ENCODE peak calls at places on chromosomes 1 and 21, in five cellular contexts. One of them, this sample, is unnamed.

GRCh38 chr1:31647106-31647505 is 2.4 kb upstream of the PEF1 start:
- DNase-seq in right lobe of liver: no peak
- DNase-seq in sigmoid colon: peak
- DNase-seq in H54: no peak
- DNase-seq in HCT116: no peak
- DNase-seq in this sample: no peak

GRCh38 chr1:53685272-53686051 is 53.5 kb downstream of the GLIS1 start:
- DNase-seq in right lobe of liver: no peak
- DNase-seq in sigmoid colon: no peak
- DNase-seq in H54: peak
- DNase-seq in HCT116: no peak
- DNase-seq in this sample: no peak

GRCh38 chr1:46673749-46674182 is 2.1 kb downstream of the TEX38 start:
- DNase-seq in right lobe of liver: no peak
- DNase-seq in sigmoid colon: no peak
- DNase-seq in H54: peak
- DNase-seq in HCT116: no peak
- DNase-seq in this sample: no peak

GRCh38 chr1:116806671-116807070 is 52.4 kb downstream of the CD2 start:
- DNase-seq in right lobe of liver: no peak
- DNase-seq in sigmoid colon: no peak
- DNase-seq in H54: no peak
- DNase-seq in HCT116: no peak
- DNase-seq in this sample: no peak

GRCh38 chr1:33824971-33825370 is 38.9 kb upstream of the HMGB4 start:
- DNase-seq in right lobe of liver: no peak
- DNase-seq in sigmoid colon: no peak
- DNase-seq in H54: no peak
- DNase-seq in HCT116: no peak
- DNase-seq in this sample: no peak

GRCh38 chr1:48073773-48074172 is 76.6 kb upstream of the TRABD2B start:
- DNase-seq in right lobe of liver: no peak
- DNase-seq in sigmoid colon: no peak
- DNase-seq in H54: no peak
- DNase-seq in HCT116: no peak
- DNase-seq in this sample: no peak

GRCh38 chr1:3054474-3054873 is 14.5 kb upstream of the PRDM16 start:
- DNase-seq in right lobe of liver: no peak
- DNase-seq in sigmoid colon: peak
- DNase-seq in H54: no peak
- DNase-seq in HCT116: no peak
- DNase-seq in this sample: no peak

GRCh38 chr1:193411771-193412170 is 225.4 kb upstream of the B3GALT2 start:
- DNase-seq in right lobe of liver: no peak
- DNase-seq in sigmoid colon: no peak
- DNase-seq in H54: no peak
- DNase-seq in HCT116: no peak
- DNase-seq in this sample: no peak

GRCh38 chr1:9289724-9290493 is 2.8 kb upstream of the SPSB1 start:
- DNase-seq in right lobe of liver: no peak
- DNase-seq in sigmoid colon: peak
- DNase-seq in H54: no peak
- DNase-seq in HCT116: no peak
- DNase-seq in this sample: no peak

GRCh38 chr1:61043010-61043820 is 39.1 kb upstream of the NFIA start:
- DNase-seq in right lobe of liver: peak
- DNase-seq in sigmoid colon: peak
- DNase-seq in H54: peak
- DNase-seq in HCT116: peak
- DNase-seq in this sample: peak

GRCh38 chr1:94866178-94866822 is 46.1 kb downstream of the SLC44A3 start:
- DNase-seq in right lobe of liver: no peak
- DNase-seq in sigmoid colon: no peak
- DNase-seq in H54: no peak
- DNase-seq in HCT116: no peak
- DNase-seq in this sample: no peak

GRCh38 chr21:28669331-28669730 is 323.3 kb downstream of the LTN1 start:
- DNase-seq in right lobe of liver: no peak
- DNase-seq in sigmoid colon: no peak
- DNase-seq in H54: no peak
- DNase-seq in HCT116: no peak
- DNase-seq in this sample: no peak

GRCh38 chr1:1330366-1331067 is 563 bp upstream of the TAS1R3 start:
- DNase-seq in right lobe of liver: no peak
- DNase-seq in sigmoid colon: no peak
- DNase-seq in H54: no peak
- DNase-seq in HCT116: no peak
- DNase-seq in this sample: no peak

GRCh38 chr1:148264374-148265276 is 112.5 kb upstream of the NBPF11 start:
- DNase-seq in right lobe of liver: no peak
- DNase-seq in sigmoid colon: no peak
- DNase-seq in H54: no peak
- DNase-seq in HCT116: peak
- DNase-seq in this sample: peak

GRCh38 chr1:59730302-59730701 is 84.4 kb upstream of the HOOK1 start:
- DNase-seq in right lobe of liver: no peak
- DNase-seq in sigmoid colon: no peak
- DNase-seq in H54: no peak
- DNase-seq in HCT116: no peak
- DNase-seq in this sample: no peak

GRCh38 chr1:235675152-235675890 is 25.7 kb upstream of the GNG4 start:
- DNase-seq in right lobe of liver: no peak
- DNase-seq in sigmoid colon: no peak
- DNase-seq in H54: no peak
- DNase-seq in HCT116: no peak
- DNase-seq in this sample: no peak

GRCh38 chr21:43362306-43362927 is 64.5 kb downstream of the SIK1 start:
- DNase-seq in right lobe of liver: peak
- DNase-seq in sigmoid colon: peak
- DNase-seq in H54: no peak
- DNase-seq in HCT116: no peak
- DNase-seq in this sample: peak

GRCh38 chr1:10803971-10804820 is 7.8 kb upstream of the CASZ1 start:
- DNase-seq in right lobe of liver: no peak
- DNase-seq in sigmoid colon: no peak
- DNase-seq in H54: no peak
- DNase-seq in HCT116: no peak
- DNase-seq in this sample: no peak

GRCh38 chr1:51253691-51254090 is 17.6 kb downstream of the RNF11 start:
- DNase-seq in right lobe of liver: no peak
- DNase-seq in sigmoid colon: no peak
- DNase-seq in H54: no peak
- DNase-seq in HCT116: no peak
- DNase-seq in this sample: no peak

GRCh38 chr1:160768295-160768657 is 27.7 kb upstream of the LY9 start:
- DNase-seq in right lobe of liver: peak
- DNase-seq in sigmoid colon: no peak
- DNase-seq in H54: no peak
- DNase-seq in HCT116: no peak
- DNase-seq in this sample: no peak

GRCh38 chr1:26045712-26046312 is at the start of gene SLC30A2:
- DNase-seq in right lobe of liver: no peak
- DNase-seq in sigmoid colon: no peak
- DNase-seq in H54: no peak
- DNase-seq in HCT116: no peak
- DNase-seq in this sample: no peak

GRCh38 chr1:77300566-77300965 is 18.7 kb downstream of the AK5 start:
- DNase-seq in right lobe of liver: no peak
- DNase-seq in sigmoid colon: no peak
- DNase-seq in H54: no peak
- DNase-seq in HCT116: no peak
- DNase-seq in this sample: no peak

GRCh38 chr21:45114475-45114874 is 40.1 kb downstream of the ADARB1 start:
- DNase-seq in right lobe of liver: no peak
- DNase-seq in sigmoid colon: no peak
- DNase-seq in H54: no peak
- DNase-seq in HCT116: no peak
- DNase-seq in this sample: no peak

GRCh38 chr21:45116066-45116465 is 41.7 kb downstream of the ADARB1 start:
- DNase-seq in right lobe of liver: no peak
- DNase-seq in sigmoid colon: peak
- DNase-seq in H54: no peak
- DNase-seq in HCT116: no peak
- DNase-seq in this sample: no peak

GRCh38 chr21:45114072-45114471 is 39.7 kb downstream of the ADARB1 start:
- DNase-seq in right lobe of liver: no peak
- DNase-seq in sigmoid colon: no peak
- DNase-seq in H54: no peak
- DNase-seq in HCT116: no peak
- DNase-seq in this sample: no peak

GRCh38 chr21:45113543-45113942 is 39.2 kb downstream of the ADARB1 start:
- DNase-seq in right lobe of liver: no peak
- DNase-seq in sigmoid colon: no peak
- DNase-seq in H54: no peak
- DNase-seq in HCT116: no peak
- DNase-seq in this sample: no peak

DNA sequence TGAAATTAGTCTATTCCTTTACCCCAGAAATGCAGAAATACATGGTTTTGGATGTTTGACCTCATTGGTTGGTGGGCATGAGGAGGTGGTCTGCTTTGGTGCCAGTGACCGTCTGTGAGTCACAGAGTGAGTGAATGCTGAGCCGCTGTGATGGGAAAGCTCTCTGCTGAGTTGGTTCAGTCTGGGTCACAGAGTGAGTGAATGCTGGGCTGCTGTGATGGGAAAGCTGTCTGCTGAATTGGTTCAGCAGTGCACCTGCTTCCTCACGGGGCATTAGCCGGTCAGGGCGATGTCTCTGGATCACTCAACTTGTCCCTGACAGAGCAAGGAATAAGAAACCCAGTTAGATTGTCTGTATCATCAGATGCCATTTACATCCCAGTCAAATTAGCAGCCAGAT is 40.8 kb downstream of the ADARB1 start:
- DNase-seq in right lobe of liver: no peak
- DNase-seq in sigmoid colon: no peak
- DNase-seq in H54: no peak
- DNase-seq in HCT116: no peak
- DNase-seq in this sample: no peak
- TF ChIP-seq POLR2A in right lobe of liver: no peak
- TF ChIP-seq POLR2A in sigmoid colon: no peak
- TF ChIP-seq POLR2A in H54: no peak
- TF ChIP-seq POLR2A in HCT116: no peak
- TF ChIP-seq POLR2A in this sample: no peak

GRCh38 chr1:44799770-44800584 is at the start of gene PLK3:
- DNase-seq in right lobe of liver: peak
- DNase-seq in sigmoid colon: peak
- DNase-seq in H54: peak
- DNase-seq in HCT116: peak
- DNase-seq in this sample: peak
- TF ChIP-seq POLR2A in right lobe of liver: peak
- TF ChIP-seq POLR2A in sigmoid colon: peak
- TF ChIP-seq POLR2A in H54: peak
- TF ChIP-seq POLR2A in HCT116: peak
- TF ChIP-seq POLR2A in this sample: peak

DNA sequence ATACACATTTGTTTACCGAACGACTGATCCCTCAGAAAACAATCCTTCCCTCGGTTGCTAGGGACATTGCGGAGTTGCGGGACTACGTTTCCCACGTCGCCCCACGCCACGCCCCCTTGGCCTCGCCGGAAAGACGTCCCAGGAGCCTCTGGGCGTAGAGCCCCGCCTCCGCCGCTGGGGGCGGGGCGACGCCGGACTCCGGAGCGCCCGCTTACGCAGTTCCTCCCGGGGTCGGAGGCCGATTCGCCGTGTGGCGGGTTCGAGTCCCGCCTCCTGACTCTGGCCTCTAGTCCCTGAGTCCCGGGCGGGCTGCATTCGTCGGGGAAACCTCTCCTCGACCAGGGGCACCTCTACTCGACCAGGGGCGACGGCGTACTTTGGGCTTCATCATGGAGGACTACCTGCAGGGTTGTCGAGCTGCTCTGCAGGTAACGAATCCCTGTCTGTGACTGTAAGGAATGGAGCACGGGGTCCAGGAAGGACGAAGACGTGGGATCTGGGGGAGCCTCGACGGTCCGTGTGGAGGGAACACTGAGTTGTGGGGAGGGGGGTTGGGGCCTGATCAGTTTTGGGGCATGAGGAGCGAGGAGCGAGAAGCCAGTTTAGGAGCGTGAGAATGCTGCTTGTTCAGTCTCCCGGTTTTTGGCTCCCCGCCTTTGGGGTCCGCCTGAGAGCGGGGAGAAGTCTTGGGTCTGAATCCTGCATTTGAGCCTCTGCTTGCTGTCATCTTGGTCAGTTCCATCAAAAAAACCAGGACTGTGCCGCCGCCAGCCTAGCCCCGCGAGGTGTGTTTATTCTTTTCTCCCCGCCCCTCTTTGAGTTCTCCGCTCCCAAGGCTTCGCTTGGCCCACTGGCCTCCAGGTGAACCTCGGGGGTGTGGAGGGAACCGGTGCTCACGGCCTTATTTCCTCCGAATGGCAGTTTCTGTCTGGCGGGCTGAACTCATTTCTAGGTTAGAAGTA is at the start of gene PRUNE1:
- DNase-seq in right lobe of liver: peak
- DNase-seq in sigmoid colon: peak
- DNase-seq in H54: peak
- DNase-seq in HCT116: peak
- DNase-seq in this sample: peak
- TF ChIP-seq POLR2A in right lobe of liver: peak
- TF ChIP-seq POLR2A in sigmoid colon: peak
- TF ChIP-seq POLR2A in H54: peak
- TF ChIP-seq POLR2A in HCT116: peak
- TF ChIP-seq POLR2A in this sample: peak

DNA sequence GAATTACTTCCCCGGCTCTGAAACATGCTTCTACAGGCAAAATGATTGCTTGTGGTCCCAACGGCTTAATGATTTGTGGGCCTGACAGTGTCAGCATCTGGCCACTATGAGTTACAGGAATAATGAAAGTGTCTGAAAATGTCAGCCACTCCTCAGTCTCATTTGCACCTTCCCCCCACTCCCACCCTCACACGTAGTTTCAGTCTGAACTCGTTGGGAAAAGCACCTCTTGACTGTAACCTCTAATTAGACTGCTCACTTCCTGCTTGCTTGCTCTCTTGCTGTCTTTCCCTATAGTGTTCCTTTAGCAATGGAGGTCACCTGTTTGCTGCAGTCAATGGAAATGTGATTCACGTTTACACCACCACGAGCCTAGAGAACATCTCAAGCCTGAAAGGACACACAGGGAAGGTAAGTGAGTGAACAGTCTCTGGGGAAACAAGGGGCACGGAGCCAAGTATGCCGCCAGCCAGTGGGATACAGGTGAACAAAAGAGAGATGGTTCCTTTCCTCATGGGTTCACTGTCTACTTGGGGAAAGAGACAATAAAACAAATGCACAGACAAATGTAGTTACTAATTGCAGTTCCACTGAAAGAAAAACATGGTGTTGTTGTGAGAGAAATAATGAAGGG is 27.1 kb downstream of the CFAP57 start:
- DNase-seq in right lobe of liver: no peak
- DNase-seq in sigmoid colon: no peak
- DNase-seq in H54: no peak
- DNase-seq in HCT116: no peak
- DNase-seq in this sample: no peak
- TF ChIP-seq POLR2A in right lobe of liver: no peak
- TF ChIP-seq POLR2A in sigmoid colon: no peak
- TF ChIP-seq POLR2A in H54: no peak
- TF ChIP-seq POLR2A in HCT116: no peak
- TF ChIP-seq POLR2A in this sample: no peak